ENCODE peak calls at places on chromosome X, in seven cellular contexts. One of them, this sample, is unnamed.

GRCh38 chrX:29012867-29013266 is 425.6 kb downstream of the IL1RAPL1 start:
- DNase-seq in D341Med: no peak
- DNase-seq in amygdala: no peak
- DNase-seq in naive thymus-derived CD8-positive, alpha-beta T cell: no peak
- DNase-seq in ovary: no peak
- DNase-seq in NCI-H2081 treated with DMSO at 0.1 percent for 48 hours: no peak
- DNase-seq in activated CD4-positive, alpha-beta T cell treated with anti-CD3 and anti-CD28 coated beads, Interleukin-2, amount 50 U/mL, for 1 hour: no peak
- DNase-seq in this sample: no peak

GRCh38 chrX:13377537-13377936 is 57.7 kb upstream of the ATXN3L start:
- DNase-seq in D341Med: peak; percentile 75
- DNase-seq in amygdala: no peak
- DNase-seq in naive thymus-derived CD8-positive, alpha-beta T cell: no peak
- DNase-seq in ovary: peak; percentile 35
- DNase-seq in NCI-H2081 treated with DMSO at 0.1 percent for 48 hours: no peak
- DNase-seq in activated CD4-positive, alpha-beta T cell treated with anti-CD3 and anti-CD28 coated beads, Interleukin-2, amount 50 U/mL, for 1 hour: no peak
- DNase-seq in this sample: peak; percentile 75

GRCh38 chrX:24306430-24306829 is 7.4 kb downstream of the SUPT20HL2 start:
- DNase-seq in D341Med: no peak
- DNase-seq in amygdala: no peak
- DNase-seq in naive thymus-derived CD8-positive, alpha-beta T cell: no peak
- DNase-seq in ovary: no peak
- DNase-seq in NCI-H2081 treated with DMSO at 0.1 percent for 48 hours: no peak
- DNase-seq in activated CD4-positive, alpha-beta T cell treated with anti-CD3 and anti-CD28 coated beads, Interleukin-2, amount 50 U/mL, for 1 hour: no peak
- DNase-seq in this sample: peak; percentile 25

GRCh38 chrX:56738670-56739069 is 9.6 kb downstream of the NBDY start:
- DNase-seq in D341Med: no peak
- DNase-seq in amygdala: no peak
- DNase-seq in naive thymus-derived CD8-positive, alpha-beta T cell: no peak
- DNase-seq in ovary: no peak
- DNase-seq in NCI-H2081 treated with DMSO at 0.1 percent for 48 hours: no peak
- DNase-seq in activated CD4-positive, alpha-beta T cell treated with anti-CD3 and anti-CD28 coated beads, Interleukin-2, amount 50 U/mL, for 1 hour: no peak
- DNase-seq in this sample: no peak

GRCh38 chrX:74242050-74242449 is 61.9 kb upstream of the ZCCHC13 start:
- DNase-seq in D341Med: no peak
- DNase-seq in amygdala: no peak
- DNase-seq in naive thymus-derived CD8-positive, alpha-beta T cell: no peak
- DNase-seq in ovary: no peak
- DNase-seq in NCI-H2081 treated with DMSO at 0.1 percent for 48 hours: no peak
- DNase-seq in activated CD4-positive, alpha-beta T cell treated with anti-CD3 and anti-CD28 coated beads, Interleukin-2, amount 50 U/mL, for 1 hour: no peak
- DNase-seq in this sample: no peak

GRCh38 chrX:101685923-101686322 is 26.3 kb upstream of the ARMCX2 start:
- DNase-seq in D341Med: no peak
- DNase-seq in amygdala: no peak
- DNase-seq in naive thymus-derived CD8-positive, alpha-beta T cell: no peak
- DNase-seq in ovary: no peak
- DNase-seq in NCI-H2081 treated with DMSO at 0.1 percent for 48 hours: no peak
- DNase-seq in activated CD4-positive, alpha-beta T cell treated with anti-CD3 and anti-CD28 coated beads, Interleukin-2, amount 50 U/mL, for 1 hour: no peak
- DNase-seq in this sample: no peak

GRCh38 chrX:23386726-23387125 is 52.1 kb downstream of the PTCHD1 start:
- DNase-seq in D341Med: no peak
- DNase-seq in amygdala: no peak
- DNase-seq in naive thymus-derived CD8-positive, alpha-beta T cell: no peak
- DNase-seq in ovary: no peak
- DNase-seq in NCI-H2081 treated with DMSO at 0.1 percent for 48 hours: no peak
- DNase-seq in activated CD4-positive, alpha-beta T cell treated with anti-CD3 and anti-CD28 coated beads, Interleukin-2, amount 50 U/mL, for 1 hour: no peak
- DNase-seq in this sample: no peak

GRCh38 chrX:111646515-111646914 is 34.5 kb upstream of the ALG13 start:
- DNase-seq in D341Med: no peak
- DNase-seq in amygdala: no peak
- DNase-seq in naive thymus-derived CD8-positive, alpha-beta T cell: no peak
- DNase-seq in ovary: no peak
- DNase-seq in NCI-H2081 treated with DMSO at 0.1 percent for 48 hours: no peak
- DNase-seq in activated CD4-positive, alpha-beta T cell treated with anti-CD3 and anti-CD28 coated beads, Interleukin-2, amount 50 U/mL, for 1 hour: no peak
- DNase-seq in this sample: no peak

GRCh38 chrX:22314692-22315091 is 42.0 kb downstream of the CBLL2 start:
- DNase-seq in D341Med: no peak
- DNase-seq in amygdala: no peak
- DNase-seq in naive thymus-derived CD8-positive, alpha-beta T cell: no peak
- DNase-seq in ovary: no peak
- DNase-seq in NCI-H2081 treated with DMSO at 0.1 percent for 48 hours: no peak
- DNase-seq in activated CD4-positive, alpha-beta T cell treated with anti-CD3 and anti-CD28 coated beads, Interleukin-2, amount 50 U/mL, for 1 hour: no peak
- DNase-seq in this sample: no peak